ENCODE peak calls at places on chromosomes 6 and 20, in eight cellular contexts. L, Z, T, U, X, C, W and D are unnamed samples.
A peak's percentile ranks its signal among the peaks of the same experiment; 100 is the strongest.

GRCh38 chr6:128560966-128561365 is 40.6 kb upstream of the PTPRK start:
- DNase-seq in L (no peak), Z (no peak), T (no peak), U (no peak), X (no peak), C (no peak), W (no peak), D (no peak)

GRCh38 chr6:47308674-47309325 is 905 bp downstream of the TNFRSF21 start:
- DNase-seq in L (peak; percentile 72), Z (peak; percentile 44), T (peak; percentile 67), U (peak; percentile 67), X (peak; percentile 23), C (no peak), W (peak; percentile 38), D (no peak)

GRCh38 chr20:16423311-16424212 is 149.7 kb downstream of the KIF16B start:
- DNase-seq in L (no peak), Z (no peak), T (no peak), U (no peak), X (peak; percentile 40), C (no peak), W (no peak), D (no peak)

GRCh38 chr6:127858992-127859391 is 41.9 kb downstream of the THEMIS start:
- DNase-seq in L (no peak), Z (no peak), T (no peak), U (no peak), X (no peak), C (no peak), W (no peak), D (no peak)

GRCh38 chr6:145814035-145814500 is 527 bp downstream of the FBXO30 start:
- DNase-seq in L (peak; percentile 77), Z (peak; percentile 45), T (peak; percentile 69), U (no peak), X (peak; percentile 39), C (no peak), W (peak; percentile 60), D (no peak)

GRCh38 chr20:25076201-25076600 is 5.7 kb downstream of the VSX1 start:
- DNase-seq in L (no peak), Z (no peak), T (no peak), U (no peak), X (no peak), C (peak; percentile 19), W (no peak), D (no peak)

GRCh38 chr20:47256665-47257236 is 99.7 kb downstream of the ZMYND8 start:
- DNase-seq in L (no peak), Z (no peak), T (no peak), U (peak; percentile 3), X (no peak), C (no peak), W (no peak), D (no peak)

GRCh38 chr20:57040924-57041323 is 225.5 kb downstream of the BMP7 start:
- DNase-seq in L (no peak), Z (peak; percentile 62), T (peak; percentile 84), U (no peak), X (no peak), C (no peak), W (no peak), D (no peak)

GRCh38 chr6:45979311-45979710 is 36.3 kb downstream of the CLIC5 start:
- DNase-seq in L (no peak), Z (no peak), T (no peak), U (no peak), X (no peak), C (no peak), W (no peak), D (no peak)

GRCh38 chr20:63321148-63321831 is 28.3 kb downstream of the COL20A1 start:
- DNase-seq in L (no peak), Z (peak; percentile 52), T (peak; percentile 82), U (peak; percentile 64), X (no peak), C (no peak), W (peak; percentile 25), D (peak; percentile 68)

GRCh38 chr20:39547546-39548410 is 585.6 kb downstream of the DHX35 start:
- DNase-seq in L (no peak), Z (no peak), T (no peak), U (no peak), X (no peak), C (no peak), W (no peak), D (no peak)

GRCh38 chr6:73898599-73898998 is 202.6 kb downstream of the CD109 start:
- DNase-seq in L (no peak), Z (no peak), T (no peak), U (no peak), X (no peak), C (no peak), W (no peak), D (no peak)

GRCh38 chr6:125314019-125314581 is 12.3 kb upstream of the HDDC2 start:
- DNase-seq in L (peak; percentile 85), Z (peak; percentile 80), T (peak; percentile 78), U (no peak), X (peak; percentile 62), C (peak; percentile 42), W (peak; percentile 81), D (peak; percentile 71)

GRCh38 chr6:35474978-35475570 is 6.9 kb downstream of the RPL10A start:
- DNase-seq in L (peak; percentile 66), Z (no peak), T (no peak), U (no peak), X (no peak), C (no peak), W (no peak), D (no peak)

GRCh38 chr20:57622579-57623381 is 2.6 kb upstream of the ZBP1 start:
- DNase-seq in L (peak; percentile 91), Z (peak; percentile 76), T (no peak), U (peak; percentile 80), X (peak; percentile 62), C (peak; percentile 45), W (peak; percentile 59), D (no peak)

GRCh38 chr6:150026976-150027805 is 1.9 kb upstream of the RAET1L start:
- DNase-seq in L (peak; percentile 26), Z (no peak), T (no peak), U (no peak), X (no peak), C (no peak), W (no peak), D (no peak)

GRCh38 chr6:7246401-7247178 is 66.4 kb downstream of the SSR1 start:
- DNase-seq in L (peak; percentile 81), Z (no peak), T (no peak), U (no peak), X (no peak), C (no peak), W (no peak), D (no peak)

GRCh38 chr6:11752350-11752749 is 26.3 kb downstream of the ADTRP start:
- DNase-seq in L (no peak), Z (no peak), T (no peak), U (no peak), X (no peak), C (no peak), W (no peak), D (no peak)

GRCh38 chr6:44052419-44053011 is 74.7 kb downstream of the MRPL14 start:
- DNase-seq in L (peak; percentile 75), Z (no peak), T (peak; percentile 78), U (peak; percentile 72), X (no peak), C (no peak), W (no peak), D (peak; percentile 59)

GRCh38 chr20:54203281-54203680 is 4.6 kb upstream of the PFDN4 start:
- DNase-seq in L (no peak), Z (no peak), T (no peak), U (no peak), X (no peak), C (no peak), W (no peak), D (no peak)

GRCh38 chr20:35004749-35005462 is 49.2 kb downstream of the MYH7B start:
- DNase-seq in L (peak; percentile 12), Z (no peak), T (peak; percentile 21), U (no peak), X (no peak), C (no peak), W (no peak), D (peak; percentile 1)

GRCh38 chr20:25470045-25470444 is 62.6 kb downstream of the GINS1 start:
- DNase-seq in L (peak; percentile 89), Z (peak; percentile 45), T (peak; percentile 58), U (no peak), X (peak; percentile 56), C (peak; percentile 8), W (peak; percentile 54), D (no peak)

GRCh38 chr20:62882426-62882825 is 20.8 kb upstream of the TCFL5 start:
- DNase-seq in L (no peak), Z (no peak), T (no peak), U (no peak), X (no peak), C (no peak), W (no peak), D (no peak)

DNA sequence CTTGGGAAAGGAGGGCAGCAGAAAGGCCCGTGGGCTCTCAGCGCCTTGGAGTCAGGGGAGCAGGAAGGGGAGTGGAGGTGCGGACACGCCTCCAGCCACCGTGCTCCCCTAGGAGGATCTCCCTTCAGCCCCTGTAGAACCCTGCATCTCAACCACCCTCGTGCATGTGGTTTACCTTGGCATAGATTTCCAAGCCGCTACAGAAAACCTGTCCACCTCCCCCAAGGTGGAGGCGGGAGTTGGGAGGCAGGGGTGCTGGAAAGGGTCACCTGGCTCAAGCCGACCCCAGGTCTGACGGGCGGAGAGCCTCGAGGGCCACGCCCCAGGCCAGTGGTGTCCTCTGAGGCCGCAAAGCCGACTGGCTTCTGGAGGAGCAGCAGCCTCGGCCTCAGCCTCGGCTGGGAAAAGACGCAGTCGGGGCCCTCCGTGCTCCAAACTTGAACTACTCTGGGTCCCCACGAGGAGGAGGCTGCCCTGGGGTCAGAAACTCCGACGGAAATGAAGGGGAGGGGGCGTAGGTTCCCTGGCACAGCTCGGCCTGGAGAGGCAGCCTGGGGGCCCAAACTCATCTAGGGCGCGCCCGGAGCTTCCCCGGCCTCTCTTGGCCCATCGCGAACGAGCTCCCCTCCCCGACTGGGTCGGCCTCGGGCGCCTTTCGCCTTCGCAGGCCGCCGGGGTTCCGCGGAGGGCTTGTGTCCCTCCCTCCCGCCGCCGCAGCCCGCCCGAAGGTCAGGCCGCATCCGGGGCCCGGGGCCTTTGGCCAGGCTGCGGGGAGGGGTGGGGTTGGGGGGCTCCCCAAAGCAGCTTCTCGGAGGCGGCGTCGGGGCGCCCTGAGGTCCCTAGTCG is 6.3 kb upstream of the FOXF2 start:
- DNase-seq in L (peak; percentile 87), Z (peak; percentile 32), T (no peak), U (no peak), X (no peak), C (no peak), W (no peak), D (no peak)
- TF ChIP-seq CTCF in L (peak; percentile 19), Z (no peak), T (no peak), U (no peak), X (no peak), C (no peak), W (no peak), D (no peak)

GRCh38 chr6:75349262-75349984 is 64.8 kb upstream of the TMEM30A start:
- DNase-seq in L (peak; percentile 87), Z (peak; percentile 51), T (no peak), U (peak; percentile 76), X (peak; percentile 42), C (no peak), W (peak; percentile 86), D (no peak)
- H3K4me3 ChIP-seq in L (peak overlapping the region; percentile 84), Z (peak overlapping the region; percentile 12), T (peak overlapping the region; percentile 6), U (peak overlapping the region; percentile 35), X (no peak overlapping the region), C (no peak overlapping the region), W (peak overlapping the region; percentile 11), D (peak overlapping the region; percentile 42)

GRCh38 chr6:82492134-82492533 is 128.5 kb downstream of the TPBG start:
- DNase-seq in L (no peak), Z (no peak), T (no peak), U (no peak), X (no peak), C (no peak), W (no peak), D (no peak)
- H3K27ac ChIP-seq in L (no peak overlapping the region), Z (no peak overlapping the region), T (no peak overlapping the region), U (no peak overlapping the region), X (no peak overlapping the region), C (no peak overlapping the region), W (no peak overlapping the region), D (no peak overlapping the region)

GRCh38 chr6:41278699-41279405 is 7.6 kb downstream of the TREM1 start:
- DNase-seq in L (peak; percentile 92), Z (peak; percentile 89), T (no peak), U (no peak), X (peak; percentile 51), C (peak; percentile 69), W (peak; percentile 87), D (no peak)
- TF ChIP-seq CTCF in L (peak; percentile 87), Z (peak; percentile 54), T (no peak), U (peak; percentile 55), X (peak; percentile 15), C (peak; percentile 66), W (peak; percentile 60), D (peak; percentile 35)